ENCODE peak calls at places on chromosomes 5 and 9, in seven cellular contexts. U, Y, O, K, G, N and A are unnamed samples.

GRCh38 chr9:89001917-89002540 is 10.8 kb downstream of the S1PR3 start:
- DNase-seq in U (no peak), Y (no peak), O (no peak), K (no peak), G (no peak), N (no peak), A (no peak)

GRCh38 chr5:83512051-83512745 is 40.7 kb downstream of the VCAN start:
- DNase-seq in U (no peak), Y (peak; percentile 38), O (no peak), K (no peak), G (no peak), N (no peak), A (no peak)

GRCh38 chr9:130054428-130054786 is 701 bp downstream of the GPR107 start:
- DNase-seq in U (no peak), Y (no peak), O (no peak), K (no peak), G (no peak), N (no peak), A (no peak)

GRCh38 chr5:166428264-166428663 is 1863.2 kb upstream of the WWC1 start:
- DNase-seq in U (no peak), Y (no peak), O (no peak), K (no peak), G (no peak), N (no peak), A (no peak)

GRCh38 chr5:58114324-58114723 is 345.6 kb downstream of the PLK2 start:
- DNase-seq in U (no peak), Y (no peak), O (no peak), K (no peak), G (no peak), N (no peak), A (no peak)

GRCh38 chr5:74275204-74275992 is 365.1 kb downstream of the ENC1 start:
- DNase-seq in U (no peak), Y (peak; percentile 71), O (no peak), K (no peak), G (no peak), N (no peak), A (no peak)

GRCh38 chr5:178111925-178112324 is 1.4 kb upstream of the N4BP3 start:
- DNase-seq in U (no peak), Y (peak; percentile 67), O (no peak), K (no peak), G (no peak), N (no peak), A (no peak)

GRCh38 chr9:5799314-5799713 is 33.6 kb downstream of the ERMP1 start:
- DNase-seq in U (peak; percentile 9), Y (peak; percentile 8), O (no peak), K (no peak), G (no peak), N (no peak), A (no peak)

GRCh38 chr5:55873234-55873633 is 22.1 kb downstream of the IL31RA start:
- DNase-seq in U (no peak), Y (no peak), O (no peak), K (no peak), G (no peak), N (no peak), A (no peak)

GRCh38 chr9:36623280-36623679 is 50.6 kb downstream of the MELK start:
- DNase-seq in U (no peak), Y (no peak), O (no peak), K (no peak), G (no peak), N (no peak), A (no peak)

GRCh38 chr5:81779125-81779934 is 28.4 kb upstream of the SSBP2 start:
- DNase-seq in U (no peak), Y (no peak), O (peak; percentile 76), K (peak; percentile 3), G (peak; percentile 8), N (peak; percentile 52), A (peak; percentile 28)

GRCh38 chr5:152723482-152723881 is 318.4 kb upstream of the NMUR2 start:
- DNase-seq in U (no peak), Y (no peak), O (no peak), K (no peak), G (no peak), N (no peak), A (no peak)

GRCh38 chr9:11338130-11338529 is 725.3 kb upstream of the PTPRD start:
- DNase-seq in U (no peak), Y (no peak), O (no peak), K (no peak), G (no peak), N (no peak), A (no peak)

GRCh38 chr5:174531782-174532191 is 192.6 kb upstream of the MSX2 start:
- DNase-seq in U (no peak), Y (no peak), O (no peak), K (no peak), G (no peak), N (no peak), A (no peak)

GRCh38 chr5:96629774-96630173 is 32.4 kb upstream of the CAST start:
- DNase-seq in U (no peak), Y (peak; percentile 37), O (no peak), K (no peak), G (no peak), N (no peak), A (no peak)

GRCh38 chr9:101601904-101602765 is 7.4 kb upstream of the PPP3R2 start:
- DNase-seq in U (peak; percentile 74), Y (peak; percentile 7), O (no peak), K (no peak), G (no peak), N (peak; percentile 36), A (peak; percentile 15)

GRCh38 chr9:135039916-135040645 is 47.4 kb upstream of the OLFM1 start:
- DNase-seq in U (no peak), Y (no peak), O (no peak), K (no peak), G (no peak), N (no peak), A (no peak)

GRCh38 chr9:120948824-120949223 is 22.2 kb upstream of the TRAF1 start:
- DNase-seq in U (no peak), Y (no peak), O (no peak), K (no peak), G (no peak), N (no peak), A (no peak)

GRCh38 chr5:57776035-57776434 is 293.4 kb upstream of the ACTBL2 start:
- DNase-seq in U (no peak), Y (no peak), O (no peak), K (no peak), G (no peak), N (no peak), A (no peak)

GRCh38 chr9:127122176-127123151 is at the start of gene ANGPTL2:
- DNase-seq in U (no peak), Y (peak; percentile 98), O (peak; percentile 61), K (peak; percentile 71), G (no peak), N (no peak), A (peak; percentile 46)

GRCh38 chr5:32163053-32163452 is 11.1 kb downstream of the GOLPH3 start:
- DNase-seq in U (no peak), Y (no peak), O (no peak), K (no peak), G (no peak), N (no peak), A (no peak)

GRCh38 chr5:79712741-79713140 is 23.1 kb downstream of the CMYA5 start:
- DNase-seq in U (no peak), Y (no peak), O (no peak), K (no peak), G (no peak), N (no peak), A (no peak)

GRCh38 chr5:73295447-73295846 is 122.5 kb downstream of the TMEM174 start:
- DNase-seq in U (no peak), Y (no peak), O (no peak), K (no peak), G (no peak), N (no peak), A (no peak)

GRCh38 chr5:153209016-153209415 is 281.5 kb upstream of the GRIA1 start:
- DNase-seq in U (no peak), Y (no peak), O (no peak), K (no peak), G (no peak), N (no peak), A (no peak)

GRCh38 chr9:136098210-136098609 is 3.1 kb upstream of the NACC2 start:
- DNase-seq in U (no peak), Y (no peak), O (no peak), K (no peak), G (no peak), N (no peak), A (no peak)

GRCh38 chr5:123496892-123497291 is 15.1 kb upstream of the CSNK1G3 start:
- DNase-seq in U (no peak), Y (no peak), O (no peak), K (no peak), G (no peak), N (no peak), A (no peak)

GRCh38 chr5:2487152-2487763 is 264.2 kb downstream of the IRX2 start:
- DNase-seq in U (no peak), Y (no peak), O (no peak), K (no peak), G (no peak), N (no peak), A (no peak)

GRCh38 chr5:176644878-176645670 is 2.2 kb upstream of the TSPAN17 start:
- DNase-seq in U (no peak), Y (no peak), O (no peak), K (no peak), G (no peak), N (no peak), A (no peak)